ENCODE peak calls at places on chromosomes 12 and 14, in ten cellular contexts. One of them, this sample, is unnamed.

GRCh38 chr12:85155791-85156190 is 119.6 kb downstream of the LRRIQ1 start:
- DNase-seq in left kidney: peak
- DNase-seq in amniotic epithelial cell: peak
- DNase-seq in activated CD8-positive, alpha-beta memory T cell treated with anti-CD3 and anti-CD28 coated beads, Interleukin-2, amount 10 ng/mL, durations not matched to agents 7 days and 5 days: no peak
- DNase-seq in naive B cell: no peak
- DNase-seq in osteoblast: no peak
- DNase-seq in AML-193: peak
- DNase-seq in COR-L47: peak
- DNase-seq in NCI-H774: no peak
- DNase-seq in neural progenitor cell: peak
- DNase-seq in this sample: peak

GRCh38 chr12:97203408-97203807 is 259.2 kb upstream of the RMST start:
- DNase-seq in left kidney: no peak
- DNase-seq in amniotic epithelial cell: no peak
- DNase-seq in activated CD8-positive, alpha-beta memory T cell treated with anti-CD3 and anti-CD28 coated beads, Interleukin-2, amount 10 ng/mL, durations not matched to agents 7 days and 5 days: no peak
- DNase-seq in naive B cell: no peak
- DNase-seq in osteoblast: no peak
- DNase-seq in AML-193: no peak
- DNase-seq in COR-L47: no peak
- DNase-seq in NCI-H774: no peak
- DNase-seq in neural progenitor cell: no peak
- DNase-seq in this sample: no peak

GRCh38 chr14:53537421-53538315 is 384.5 kb upstream of the DDHD1 start:
- DNase-seq in left kidney: peak
- DNase-seq in amniotic epithelial cell: peak
- DNase-seq in activated CD8-positive, alpha-beta memory T cell treated with anti-CD3 and anti-CD28 coated beads, Interleukin-2, amount 10 ng/mL, durations not matched to agents 7 days and 5 days: no peak
- DNase-seq in naive B cell: no peak
- DNase-seq in osteoblast: no peak
- DNase-seq in AML-193: no peak
- DNase-seq in COR-L47: no peak
- DNase-seq in NCI-H774: no peak
- DNase-seq in neural progenitor cell: no peak
- DNase-seq in this sample: no peak

GRCh38 chr14:77035267-77035666 is 6.8 kb upstream of the IRF2BPL start:
- DNase-seq in left kidney: no peak
- DNase-seq in amniotic epithelial cell: no peak
- DNase-seq in activated CD8-positive, alpha-beta memory T cell treated with anti-CD3 and anti-CD28 coated beads, Interleukin-2, amount 10 ng/mL, durations not matched to agents 7 days and 5 days: no peak
- DNase-seq in naive B cell: no peak
- DNase-seq in osteoblast: no peak
- DNase-seq in AML-193: no peak
- DNase-seq in COR-L47: no peak
- DNase-seq in NCI-H774: no peak
- DNase-seq in neural progenitor cell: no peak
- DNase-seq in this sample: no peak

GRCh38 chr12:58378038-58378437 is 436.7 kb downstream of the ATP23 start:
- DNase-seq in left kidney: no peak
- DNase-seq in amniotic epithelial cell: peak
- DNase-seq in activated CD8-positive, alpha-beta memory T cell treated with anti-CD3 and anti-CD28 coated beads, Interleukin-2, amount 10 ng/mL, durations not matched to agents 7 days and 5 days: no peak
- DNase-seq in naive B cell: no peak
- DNase-seq in osteoblast: no peak
- DNase-seq in AML-193: no peak
- DNase-seq in COR-L47: no peak
- DNase-seq in NCI-H774: no peak
- DNase-seq in neural progenitor cell: no peak
- DNase-seq in this sample: no peak

GRCh38 chr14:102396531-102396930 is 33.8 kb downstream of the TECPR2 start:
- DNase-seq in left kidney: no peak
- DNase-seq in amniotic epithelial cell: no peak
- DNase-seq in activated CD8-positive, alpha-beta memory T cell treated with anti-CD3 and anti-CD28 coated beads, Interleukin-2, amount 10 ng/mL, durations not matched to agents 7 days and 5 days: no peak
- DNase-seq in naive B cell: no peak
- DNase-seq in osteoblast: no peak
- DNase-seq in AML-193: no peak
- DNase-seq in COR-L47: no peak
- DNase-seq in NCI-H774: no peak
- DNase-seq in neural progenitor cell: no peak
- DNase-seq in this sample: no peak

GRCh38 chr14:103008768-103009342 is 48.5 kb downstream of the CDC42BPB start:
- DNase-seq in left kidney: no peak
- DNase-seq in amniotic epithelial cell: no peak
- DNase-seq in activated CD8-positive, alpha-beta memory T cell treated with anti-CD3 and anti-CD28 coated beads, Interleukin-2, amount 10 ng/mL, durations not matched to agents 7 days and 5 days: no peak
- DNase-seq in naive B cell: no peak
- DNase-seq in osteoblast: peak
- DNase-seq in AML-193: no peak
- DNase-seq in COR-L47: no peak
- DNase-seq in NCI-H774: no peak
- DNase-seq in neural progenitor cell: no peak
- DNase-seq in this sample: no peak

GRCh38 chr12:94694732-94695131 is 44.4 kb upstream of the TMCC3 start:
- DNase-seq in left kidney: no peak
- DNase-seq in amniotic epithelial cell: no peak
- DNase-seq in activated CD8-positive, alpha-beta memory T cell treated with anti-CD3 and anti-CD28 coated beads, Interleukin-2, amount 10 ng/mL, durations not matched to agents 7 days and 5 days: no peak
- DNase-seq in naive B cell: no peak
- DNase-seq in osteoblast: no peak
- DNase-seq in AML-193: no peak
- DNase-seq in COR-L47: no peak
- DNase-seq in NCI-H774: no peak
- DNase-seq in neural progenitor cell: no peak
- DNase-seq in this sample: no peak

GRCh38 chr12:13179159-13180074 is 17.1 kb upstream of the EMP1 start:
- DNase-seq in left kidney: peak
- DNase-seq in amniotic epithelial cell: peak
- DNase-seq in activated CD8-positive, alpha-beta memory T cell treated with anti-CD3 and anti-CD28 coated beads, Interleukin-2, amount 10 ng/mL, durations not matched to agents 7 days and 5 days: peak
- DNase-seq in naive B cell: no peak
- DNase-seq in osteoblast: peak
- DNase-seq in AML-193: peak
- DNase-seq in COR-L47: no peak
- DNase-seq in NCI-H774: no peak
- DNase-seq in neural progenitor cell: peak
- DNase-seq in this sample: peak

GRCh38 chr14:49768301-49769121 is 558 bp downstream of the KLHDC2 start:
- DNase-seq in left kidney: peak
- DNase-seq in amniotic epithelial cell: peak
- DNase-seq in activated CD8-positive, alpha-beta memory T cell treated with anti-CD3 and anti-CD28 coated beads, Interleukin-2, amount 10 ng/mL, durations not matched to agents 7 days and 5 days: peak
- DNase-seq in naive B cell: peak
- DNase-seq in osteoblast: peak
- DNase-seq in AML-193: peak
- DNase-seq in COR-L47: peak
- DNase-seq in NCI-H774: peak
- DNase-seq in neural progenitor cell: peak
- DNase-seq in this sample: peak

GRCh38 chr14:106843376-106843775 is 1317.0 kb downstream of the TMEM121 start:
- DNase-seq in left kidney: no peak
- DNase-seq in amniotic epithelial cell: no peak
- DNase-seq in activated CD8-positive, alpha-beta memory T cell treated with anti-CD3 and anti-CD28 coated beads, Interleukin-2, amount 10 ng/mL, durations not matched to agents 7 days and 5 days: no peak
- DNase-seq in naive B cell: no peak
- DNase-seq in osteoblast: no peak
- DNase-seq in AML-193: peak
- DNase-seq in COR-L47: no peak
- DNase-seq in NCI-H774: no peak
- DNase-seq in neural progenitor cell: no peak
- DNase-seq in this sample: no peak

GRCh38 chr12:18383203-18383602 is 121.9 kb downstream of the PIK3C2G start:
- DNase-seq in left kidney: peak
- DNase-seq in amniotic epithelial cell: peak
- DNase-seq in activated CD8-positive, alpha-beta memory T cell treated with anti-CD3 and anti-CD28 coated beads, Interleukin-2, amount 10 ng/mL, durations not matched to agents 7 days and 5 days: no peak
- DNase-seq in naive B cell: no peak
- DNase-seq in osteoblast: peak
- DNase-seq in AML-193: no peak
- DNase-seq in COR-L47: no peak
- DNase-seq in NCI-H774: no peak
- DNase-seq in neural progenitor cell: no peak
- DNase-seq in this sample: no peak

GRCh38 chr12:53984901-53985357 is at the start of gene HOXC10:
- DNase-seq in left kidney: peak
- DNase-seq in amniotic epithelial cell: peak
- DNase-seq in activated CD8-positive, alpha-beta memory T cell treated with anti-CD3 and anti-CD28 coated beads, Interleukin-2, amount 10 ng/mL, durations not matched to agents 7 days and 5 days: peak
- DNase-seq in naive B cell: no peak
- DNase-seq in osteoblast: peak
- DNase-seq in AML-193: peak
- DNase-seq in COR-L47: peak
- DNase-seq in NCI-H774: peak
- DNase-seq in neural progenitor cell: peak
- DNase-seq in this sample: peak

GRCh38 chr12:83320350-83320749 is 633.6 kb downstream of the TMTC2 start:
- DNase-seq in left kidney: no peak
- DNase-seq in amniotic epithelial cell: no peak
- DNase-seq in activated CD8-positive, alpha-beta memory T cell treated with anti-CD3 and anti-CD28 coated beads, Interleukin-2, amount 10 ng/mL, durations not matched to agents 7 days and 5 days: no peak
- DNase-seq in naive B cell: no peak
- DNase-seq in osteoblast: no peak
- DNase-seq in AML-193: no peak
- DNase-seq in COR-L47: no peak
- DNase-seq in NCI-H774: no peak
- DNase-seq in neural progenitor cell: no peak
- DNase-seq in this sample: no peak

GRCh38 chr12:24919346-24920001 is 29.4 kb downstream of the BCAT1 start:
- DNase-seq in left kidney: no peak
- DNase-seq in amniotic epithelial cell: no peak
- DNase-seq in activated CD8-positive, alpha-beta memory T cell treated with anti-CD3 and anti-CD28 coated beads, Interleukin-2, amount 10 ng/mL, durations not matched to agents 7 days and 5 days: peak
- DNase-seq in naive B cell: no peak
- DNase-seq in osteoblast: peak
- DNase-seq in AML-193: no peak
- DNase-seq in COR-L47: no peak
- DNase-seq in NCI-H774: no peak
- DNase-seq in neural progenitor cell: no peak
- DNase-seq in this sample: no peak

GRCh38 chr12:64780531-64781373 is 21.5 kb upstream of the GNS start:
- DNase-seq in left kidney: peak
- DNase-seq in amniotic epithelial cell: no peak
- DNase-seq in activated CD8-positive, alpha-beta memory T cell treated with anti-CD3 and anti-CD28 coated beads, Interleukin-2, amount 10 ng/mL, durations not matched to agents 7 days and 5 days: no peak
- DNase-seq in naive B cell: peak
- DNase-seq in osteoblast: peak
- DNase-seq in AML-193: no peak
- DNase-seq in COR-L47: peak
- DNase-seq in NCI-H774: peak
- DNase-seq in neural progenitor cell: peak
- DNase-seq in this sample: peak

GRCh38 chr12:52495385-52495784 is 2.3 kb upstream of the KRT6A start:
- DNase-seq in left kidney: peak
- DNase-seq in amniotic epithelial cell: peak
- DNase-seq in activated CD8-positive, alpha-beta memory T cell treated with anti-CD3 and anti-CD28 coated beads, Interleukin-2, amount 10 ng/mL, durations not matched to agents 7 days and 5 days: no peak
- DNase-seq in naive B cell: no peak
- DNase-seq in osteoblast: no peak
- DNase-seq in AML-193: no peak
- DNase-seq in COR-L47: peak
- DNase-seq in NCI-H774: peak
- DNase-seq in neural progenitor cell: peak
- DNase-seq in this sample: peak

GRCh38 chr12:1830981-1831930 is 10.9 kb downstream of the LRTM2 start:
- DNase-seq in left kidney: peak
- DNase-seq in amniotic epithelial cell: peak
- DNase-seq in activated CD8-positive, alpha-beta memory T cell treated with anti-CD3 and anti-CD28 coated beads, Interleukin-2, amount 10 ng/mL, durations not matched to agents 7 days and 5 days: no peak
- DNase-seq in naive B cell: no peak
- DNase-seq in osteoblast: peak
- DNase-seq in AML-193: no peak
- DNase-seq in COR-L47: no peak
- DNase-seq in NCI-H774: no peak
- DNase-seq in neural progenitor cell: peak
- DNase-seq in this sample: no peak

GRCh38 chr12:120007272-120007671 is 18.2 kb downstream of the BICDL1 start:
- DNase-seq in left kidney: peak
- DNase-seq in amniotic epithelial cell: no peak
- DNase-seq in activated CD8-positive, alpha-beta memory T cell treated with anti-CD3 and anti-CD28 coated beads, Interleukin-2, amount 10 ng/mL, durations not matched to agents 7 days and 5 days: peak
- DNase-seq in naive B cell: peak
- DNase-seq in osteoblast: no peak
- DNase-seq in AML-193: no peak
- DNase-seq in COR-L47: no peak
- DNase-seq in NCI-H774: no peak
- DNase-seq in neural progenitor cell: peak
- DNase-seq in this sample: no peak

GRCh38 chr14:102078840-102079699 is 7.8 kb downstream of the HSP90AA1 start:
- DNase-seq in left kidney: no peak
- DNase-seq in amniotic epithelial cell: no peak
- DNase-seq in activated CD8-positive, alpha-beta memory T cell treated with anti-CD3 and anti-CD28 coated beads, Interleukin-2, amount 10 ng/mL, durations not matched to agents 7 days and 5 days: no peak
- DNase-seq in naive B cell: no peak
- DNase-seq in osteoblast: no peak
- DNase-seq in AML-193: no peak
- DNase-seq in COR-L47: no peak
- DNase-seq in NCI-H774: no peak
- DNase-seq in neural progenitor cell: no peak
- DNase-seq in this sample: no peak